ENCODE peak calls at places on chromosomes 4 and X, in five cellular contexts. W is left cardiac atrium; L is AG08396; N is T-helper 2 cell; S is naive thymus-derived CD4-positive, alpha-beta T cell. E is an unnamed sample.

GRCh38 chr4:180134116-180134866 is 2108.9 kb upstream of the TENM3 start:
- DNase-seq in W (no peak), L (no peak), N (no peak), S (no peak), E (no peak)

GRCh38 chrX:155888139-155888538 is 7.0 kb downstream of the VAMP7 start:
- DNase-seq in W (no peak), L (peak; percentile 30), N (no peak), S (no peak), E (peak; percentile 68)

GRCh38 chrX:15525664-15526416 is 25.2 kb downstream of the BMX start:
- DNase-seq in W (no peak), L (no peak), N (no peak), S (no peak), E (no peak)

GRCh38 chr4:122663814-122664610 is 43.1 kb upstream of the IL21 start:
- DNase-seq in W (no peak), L (no peak), N (no peak), S (no peak), E (peak; percentile 64)

GRCh38 chr4:26524001-26524400 is 33.7 kb upstream of the CCKAR start:
- DNase-seq in W (no peak), L (no peak), N (no peak), S (no peak), E (no peak)

GRCh38 chr4:114364857-114365256 is 233.8 kb upstream of the UGT8 start:
- DNase-seq in W (no peak), L (peak; percentile 68), N (no peak), S (no peak), E (peak; percentile 81)

GRCh38 chr4:26083987-26084386 is 170.0 kb downstream of the SMIM20 start:
- DNase-seq in W (no peak), L (peak; percentile 74), N (no peak), S (no peak), E (peak; percentile 95)

GRCh38 chr4:22217480-22217879 is 268.9 kb upstream of the KCNIP4 start:
- DNase-seq in W (no peak), L (no peak), N (no peak), S (no peak), E (no peak)

GRCh38 chr4:89800012-89800516 is 36.9 kb downstream of the SNCA start:
- DNase-seq in W (no peak), L (no peak), N (no peak), S (no peak), E (no peak)

GRCh38 chr4:135464311-135464710 is 1262.7 kb upstream of the PABPC4L start:
- DNase-seq in W (no peak), L (no peak), N (no peak), S (no peak), E (no peak)

GRCh38 chr4:7361256-7361655 is 73.5 kb downstream of the PSAPL1 start:
- DNase-seq in W (peak; percentile 40), L (no peak), N (no peak), S (no peak), E (no peak)

GRCh38 chr4:102809190-102809589 is 18.2 kb downstream of the UBE2D3 start:
- DNase-seq in W (no peak), L (no peak), N (no peak), S (no peak), E (no peak)

GRCh38 chr4:188722911-188723310 is 583.7 kb downstream of the TRIML1 start:
- DNase-seq in W (no peak), L (no peak), N (no peak), S (no peak), E (no peak)